ENCODE peak calls at places on chromosomes 13 and 19, in five cellular contexts. Y is activated T-cell treated with anti-CD3 and anti-CD28 coated beads for 1 hour, M is NCI-H510A treated with DMSO at 0.1 percent for 48 hours, T is cardiac fibroblast, G is AG09319. L is an unnamed sample.

GRCh38 chr13:111184685-111185401 is 69.7 kb downstream of the ARHGEF7 start:
- DNase-seq in M (peak), G (no peak), Y (peak), T (peak), L (no peak)

GRCh38 chr19:53079313-53079924 is 23.8 kb downstream of the ZNF160 start:
- DNase-seq in T (peak), G (no peak), Y (no peak), M (no peak), L (no peak)

GRCh38 chr13:59734393-59734792 is 429.3 kb downstream of the DIAPH3 start:
- DNase-seq in M (peak), T (no peak), Y (no peak), G (no peak), L (peak)

GRCh38 chr19:55552620-55553019 is 7.3 kb upstream of the SBK3 start:
- DNase-seq in T (peak), M (no peak), G (peak), Y (no peak), L (no peak)

GRCh38 chr13:80224468-80224867 is 116.5 kb downstream of the SPRY2 start:
- DNase-seq in M (no peak), T (peak), G (no peak), Y (no peak), L (no peak)

GRCh38 chr13:61144301-61144700 is 271.3 kb downstream of the PCDH20 start:
- DNase-seq in M (no peak), G (no peak), T (no peak), Y (no peak), L (no peak)

GRCh38 chr13:102597029-102598015 is 536 bp downstream of the TPP2 start:
- DNase-seq in G (peak), M (peak), Y (peak), T (peak), L (peak)

GRCh38 chr13:112836940-112837339 is 132.1 kb upstream of the MCF2L start:
- DNase-seq in Y (no peak), T (no peak), G (no peak), M (no peak), L (no peak)

GRCh38 chr13:26168276-26168814 is 53.8 kb downstream of the RNF6 start:
- DNase-seq in T (peak), G (no peak), Y (no peak), M (no peak), L (no peak)

GRCh38 chr19:58037927-58038687 is 4.3 kb downstream of the ZSCAN1 start:
- DNase-seq in Y (no peak), M (no peak), G (no peak), T (no peak), L (no peak)

GRCh38 chr13:25422153-25422552 is 50.4 kb downstream of the ATP8A2 start:
- DNase-seq in G (no peak), Y (no peak), M (peak), T (no peak), L (no peak)

GRCh38 chr19:38838208-38838985 is 6.8 kb upstream of the ECH1 start:
- DNase-seq in T (no peak), G (no peak), Y (peak), M (no peak), L (no peak)

GRCh38 chr13:26919311-26919710 is 158.7 kb upstream of the GPR12 start:
- DNase-seq in T (no peak), Y (no peak), M (no peak), G (no peak), L (no peak)

GRCh38 chr19:48513289-48514122 is 1.9 kb upstream of the LMTK3 start:
- DNase-seq in T (peak), M (peak), G (peak), Y (peak), L (peak)

GRCh38 chr13:110664673-110665072 is 41.2 kb downstream of the CARS2 start:
- DNase-seq in Y (no peak), G (no peak), M (no peak), T (no peak), L (no peak)

GRCh38 chr13:79423801-79424642 is 18.0 kb upstream of the RBM26 start:
- DNase-seq in G (peak), M (peak), Y (no peak), T (peak), L (peak)

GRCh38 chr19:13835791-13836723 is 40.8 kb downstream of the ZSWIM4 start:
- DNase-seq in G (no peak), Y (no peak), M (no peak), T (peak), L (no peak)

GRCh38 chr19:42267644-42268141 is 1.4 kb upstream of the CIC start:
- DNase-seq in G (no peak), M (no peak), T (no peak), Y (no peak), L (peak)

GRCh38 chr13:71513414-71514063 is 353.5 kb downstream of the DACH1 start:
- DNase-seq in M (no peak), G (no peak), Y (no peak), T (no peak), L (no peak)

GRCh38 chr19:29878973-29879654 is 62.9 kb upstream of the URI1 start:
- DNase-seq in T (peak), Y (no peak), M (no peak), G (no peak), L (peak)

GRCh38 chr19:2063824-2064223 is 12.8 kb upstream of the MKNK2 start:
- DNase-seq in M (no peak), T (no peak), G (no peak), Y (no peak), L (no peak)

GRCh38 chr19:55398200-55398947 is 9.2 kb downstream of the UBE2S start:
- DNase-seq in G (no peak), T (no peak), M (no peak), Y (no peak), L (no peak)

GRCh38 chr19:2061093-2061935 is 10.3 kb upstream of the MKNK2 start:
- DNase-seq in Y (peak), T (peak), G (peak), M (peak), L (peak)

GRCh38 chr13:96090240-96091101 is 564 bp downstream of the HS6ST3 start:
- DNase-seq in Y (no peak), T (peak), G (no peak), M (peak), L (peak)

GRCh38 chr13:54174001-54174400 is 1145.4 kb downstream of the OLFM4 start:
- DNase-seq in Y (no peak), G (no peak), T (no peak), M (no peak), L (no peak)

GRCh38 chr19:42042455-42043170 is 27.4 kb downstream of the GRIK5 start:
- DNase-seq in T (no peak), Y (no peak), G (no peak), M (no peak), L (no peak)

GRCh38 chr19:47637550-47637949 is 28.6 kb downstream of the BICRA start:
- DNase-seq in M (no peak), G (no peak), T (peak), Y (no peak), L (no peak)

GRCh38 chr13:22311734-22312404 is 641.0 kb downstream of the FGF9 start:
- DNase-seq in G (no peak), M (no peak), Y (no peak), T (no peak), L (no peak)

GRCh38 chr19:56971230-56971629 is 130.7 kb upstream of the PEG3 start:
- DNase-seq in Y (no peak), M (no peak), G (no peak), T (no peak), L (no peak)

GRCh38 chr19:35595928-35596327 is 10.0 kb downstream of the PMIS2 start:
- DNase-seq in Y (no peak), T (no peak), M (no peak), G (no peak), L (no peak)

GRCh38 chr19:12784394-12784870 is 6.9 kb upstream of the JUNB start:
- DNase-seq in M (no peak), T (no peak), Y (no peak), G (no peak), L (no peak)

GRCh38 chr13:78022164-78022877 is 103.7 kb upstream of the EDNRB start:
- DNase-seq in M (no peak), Y (peak), G (no peak), T (peak), L (no peak)

GRCh38 chr13:44132710-44133109 is 240.9 kb upstream of the SERP2 start:
- DNase-seq in G (no peak), Y (no peak), M (no peak), T (peak), L (no peak)

GRCh38 chr19:18282021-18282787 is 782 bp upstream of the JUND start:
- DNase-seq in G (no peak), Y (no peak), M (peak), T (no peak), L (no peak)

GRCh38 chr13:21326155-21327030 is 132.7 kb downstream of the ZDHHC20 start:
- DNase-seq in Y (no peak), G (peak), M (no peak), T (peak), L (no peak)

GRCh38 chr19:5057860-5058259 is 88.9 kb downstream of the KDM4B start:
- DNase-seq in M (no peak), T (no peak), G (no peak), Y (no peak), L (no peak)

GRCh38 chr13:44756411-44756810 is 180.3 kb upstream of the TSC22D1 start:
- DNase-seq in T (no peak), Y (no peak), M (no peak), G (no peak), L (no peak)

GRCh38 chr19:36060430-36060829 is 5.7 kb downstream of the WDR62 start:
- DNase-seq in T (peak), G (no peak), Y (no peak), M (no peak), L (no peak)

GRCh38 chr13:44899967-44900366 is 89.3 kb downstream of the NUFIP1 start:
- DNase-seq in Y (no peak), M (peak), G (no peak), T (no peak), L (peak)